ENCODE peak calls at places on chromosomes 16 and 17, in six cellular contexts. Z is AG08395; C is GM04504; G is T-helper 17 cell; W is G401; T is activated naive CD8-positive, alpha-beta T cell treated with anti-CD3 and anti-CD28 coated beads for 36 hours. D is an unnamed sample.

GRCh38 chr16:9033125-9033830 is 58.2 kb upstream of the HAPSTR1 start:
- DNase-seq in T (no peak), Z (peak), W (peak), C (no peak), G (no peak), D (no peak)

GRCh38 chr16:50538411-50539052 is 9.7 kb upstream of the NKD1 start:
- DNase-seq in W (no peak), T (no peak), C (no peak), Z (no peak), G (no peak), D (no peak)

GRCh38 chr17:79754359-79754758 is 23.6 kb upstream of the CBX2 start:
- DNase-seq in C (no peak), W (no peak), T (no peak), Z (no peak), G (no peak), D (no peak)

GRCh38 chr17:48840441-48840840 is 9.6 kb downstream of the CALCOCO2 start:
- DNase-seq in G (no peak), T (no peak), C (no peak), W (no peak), Z (no peak), D (no peak)

GRCh38 chr17:40016692-40017000 is 1.4 kb downstream of the CSF3 start:
- DNase-seq in C (no peak), W (no peak), Z (no peak), G (no peak), T (no peak), D (no peak)

GRCh38 chr17:8152981-8153549 is 861 bp upstream of the PER1 start:
- DNase-seq in G (no peak), C (no peak), W (no peak), T (no peak), Z (no peak), D (no peak)

GRCh38 chr17:35890774-35891155 is 10.6 kb upstream of the CCL5 start:
- DNase-seq in T (peak), Z (no peak), W (no peak), G (no peak), C (no peak), D (no peak)

GRCh38 chr17:75518201-75518600 is 1.9 kb downstream of the TSEN54 start:
- DNase-seq in C (no peak), Z (no peak), G (no peak), T (peak), W (no peak), D (no peak)

GRCh38 chr16:31090540-31090939 is 1.8 kb upstream of the PRSS53 start:
- DNase-seq in Z (peak), T (no peak), G (no peak), C (peak), W (no peak), D (no peak)

GRCh38 chr17:64781394-64781793 is 119.3 kb upstream of the SMURF2 start:
- DNase-seq in W (no peak), Z (peak), T (peak), C (no peak), G (peak), D (no peak)

GRCh38 chr17:83007504-83008475 is 71.6 kb upstream of the METRNL start:
- DNase-seq in W (no peak), G (no peak), T (no peak), C (no peak), Z (no peak), D (no peak)

GRCh38 chr16:65663774-65664173 is 541.9 kb upstream of the CDH11 start:
- DNase-seq in G (no peak), C (no peak), W (no peak), Z (no peak), T (no peak), D (no peak)

GRCh38 chr17:74288785-74289184 is 14.8 kb downstream of the DNAI2 start:
- DNase-seq in Z (no peak), W (no peak), C (no peak), G (no peak), T (peak), D (no peak)

GRCh38 chr16:49644143-49644460 is 211.8 kb downstream of the ZNF423 start:
- DNase-seq in T (no peak), G (no peak), W (no peak), Z (no peak), C (no peak), D (no peak)